ENCODE peak calls at places on chromosome 5, in six cellular contexts. X is transverse colon, I is DND-41, Y is lower leg skin, V is fibroblast of pulmonary artery, C is WERI-Rb-1. Q is an unnamed sample.

GRCh38 chr5:170630711-170631141 is 126.9 kb downstream of the KCNIP1 start:
- DNase-seq in X (no peak), I (no peak), Y (no peak), V (no peak), C (no peak), Q (no peak)

GRCh38 chr5:179344301-179345178 is 721 bp downstream of the ADAMTS2 start:
- DNase-seq in X (no peak), I (no peak), Y (no peak), V (no peak), C (no peak), Q (no peak)

GRCh38 chr5:158720316-158720715 is 379.4 kb downstream of the EBF1 start:
- DNase-seq in X (no peak), I (no peak), Y (no peak), V (no peak), C (no peak), Q (no peak)

GRCh38 chr5:168946363-168946762 is 354.6 kb downstream of the SLIT3 start:
- DNase-seq in X (no peak), I (peak; percentile 17), Y (no peak), V (peak; percentile 8), C (peak; percentile 17), Q (no peak)

GRCh38 chr5:54440456-54440893 is 15.0 kb upstream of the HSPB3 start:
- DNase-seq in X (no peak), I (peak; percentile 53), Y (no peak), V (no peak), C (no peak), Q (peak; percentile 56)

GRCh38 chr5:177469061-177469628 is 4.3 kb downstream of the DBN1 start:
- DNase-seq in X (no peak), I (no peak), Y (no peak), V (no peak), C (no peak), Q (no peak)

GRCh38 chr5:116583823-116584222 is 9.2 kb upstream of the SEMA6A start:
- DNase-seq in X (no peak), I (no peak), Y (no peak), V (no peak), C (no peak), Q (no peak)

GRCh38 chr5:135204151-135204600 is 170.1 kb upstream of the PITX1 start:
- DNase-seq in X (no peak), I (no peak), Y (no peak), V (no peak), C (no peak), Q (no peak)

GRCh38 chr5:144087576-144087975 is 82.9 kb downstream of the YIPF5 start:
- DNase-seq in X (no peak), I (no peak), Y (no peak), V (no peak), C (no peak), Q (peak; percentile 16)

GRCh38 chr5:158563774-158564390 is 535.8 kb downstream of the EBF1 start:
- DNase-seq in X (no peak), I (no peak), Y (no peak), V (no peak), C (no peak), Q (no peak)

GRCh38 chr5:173689171-173689676 is 72.8 kb upstream of the BOD1 start:
- DNase-seq in X (no peak), I (no peak), Y (no peak), V (peak; percentile 4), C (no peak), Q (no peak)

GRCh38 chr5:38765461-38765861 is 80.4 kb upstream of the OSMR start:
- DNase-seq in X (no peak), I (no peak), Y (no peak), V (peak; percentile 48), C (peak; percentile 10), Q (no peak)

GRCh38 chr5:4866817-4867216 is 273.3 kb upstream of the ADAMTS16 start:
- DNase-seq in X (no peak), I (no peak), Y (no peak), V (no peak), C (no peak), Q (no peak)

GRCh38 chr5:67085616-67086015 is 111.0 kb downstream of the CD180 start:
- DNase-seq in X (no peak), I (no peak), Y (no peak), V (no peak), C (no peak), Q (no peak)

GRCh38 chr5:146521403-146522106 is 5.6 kb upstream of the GPR151 start:
- DNase-seq in X (no peak), I (no peak), Y (no peak), V (no peak), C (no peak), Q (no peak)

GRCh38 chr5:71762826-71763225 is 43.8 kb downstream of the CARTPT start:
- DNase-seq in X (no peak), I (no peak), Y (no peak), V (no peak), C (no peak), Q (no peak)

GRCh38 chr5:71752441-71753190 is 33.5 kb downstream of the CARTPT start:
- DNase-seq in X (no peak), I (no peak), Y (no peak), V (no peak), C (no peak), Q (no peak)

DNA sequence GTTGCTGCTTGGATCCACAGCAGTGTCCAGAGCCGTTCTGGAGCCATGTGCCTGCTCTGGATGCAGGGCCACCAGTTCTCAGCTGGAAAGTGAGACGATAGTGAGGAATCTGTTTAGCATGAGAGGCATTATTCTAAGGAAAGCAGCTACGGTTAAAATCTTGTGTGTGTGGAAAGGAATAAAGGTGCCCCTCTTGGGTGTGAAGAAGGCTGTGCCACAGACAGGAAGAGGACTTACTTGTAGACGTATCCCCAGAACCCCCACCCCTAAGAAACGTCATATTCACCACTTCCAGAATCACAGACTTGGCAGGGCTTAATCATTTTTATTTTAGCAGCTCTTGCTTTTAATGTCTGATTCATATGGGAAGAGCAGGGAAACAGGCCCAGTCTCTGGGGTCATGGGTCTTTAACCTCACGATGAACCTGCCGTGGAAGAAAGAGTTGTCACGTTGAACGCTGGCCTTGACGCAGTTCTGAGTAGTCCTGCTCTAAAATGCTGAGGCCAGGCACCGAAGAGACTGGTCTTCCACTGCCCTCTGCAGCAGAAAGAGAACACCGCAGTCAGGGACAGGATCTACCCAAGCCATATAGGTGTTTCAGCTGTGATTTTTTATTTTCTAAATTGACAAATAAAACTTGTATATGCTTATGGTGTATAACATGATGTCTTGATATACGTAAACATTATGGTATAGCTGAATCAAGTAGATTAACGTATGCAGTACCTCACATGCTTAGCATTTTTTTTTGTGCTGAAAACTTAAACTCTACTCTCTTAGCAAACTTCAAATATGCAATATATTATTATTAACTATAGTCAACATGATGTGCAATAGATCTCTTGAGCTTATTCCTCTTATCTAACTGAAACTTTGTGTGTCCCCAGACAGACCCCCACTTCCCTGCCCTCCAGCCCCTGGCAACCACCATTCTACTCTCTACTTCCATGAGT is 38.8 kb downstream of the CARTPT start:
- DNase-seq in X (peak; percentile 65), I (peak; percentile 18), Y (peak; percentile 34), V (peak; percentile 83), C (peak; percentile 75), Q (peak; percentile 76)
- H3K4me3 ChIP-seq in X (no peak overlapping the region), I (no peak overlapping the region), Y (no peak overlapping the region), V (no peak overlapping the region), C (peak overlapping the region; percentile 9), Q (no peak overlapping the region)

GRCh38 chr5:142141463-142141862 is 32.9 kb downstream of the NDFIP1 start:
- DNase-seq in X (no peak), I (no peak), Y (no peak), V (no peak), C (no peak), Q (no peak)
- TF ChIP-seq CTCF in X (no peak), I (peak; percentile 53), Y (no peak), V (no peak), C (peak; percentile 38), Q (no peak)

DNA sequence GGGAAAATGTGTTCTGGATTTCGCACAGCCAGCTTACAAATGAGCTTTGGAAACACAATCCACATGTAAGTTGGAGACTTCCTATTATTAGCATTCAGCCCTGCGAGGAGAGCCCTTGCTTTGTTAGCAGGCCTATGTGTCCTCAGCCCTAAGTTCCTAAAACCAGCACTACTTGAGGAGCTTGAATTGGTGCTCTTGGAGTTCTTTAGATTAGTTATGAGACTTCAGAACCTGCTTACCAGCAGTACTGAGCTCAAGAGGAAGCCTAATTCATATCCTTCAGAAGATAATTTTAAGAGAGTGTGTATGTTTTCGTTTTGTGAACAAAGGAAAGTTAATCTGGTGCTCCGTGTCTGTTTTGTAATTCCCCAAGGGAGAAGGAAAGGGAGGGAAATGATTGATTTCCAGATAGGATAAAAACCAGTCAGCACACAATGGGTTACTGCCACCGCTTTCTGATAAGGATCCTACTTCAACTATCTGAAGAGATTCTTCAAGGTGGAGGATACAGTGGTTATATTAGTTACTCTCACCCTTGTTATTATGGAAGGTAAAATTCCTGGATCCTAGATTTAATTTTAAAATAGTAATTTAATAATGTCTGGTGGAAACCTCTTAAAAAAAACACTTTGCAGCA is 35.2 kb downstream of the PIK3R1 start:
- DNase-seq in X (no peak), I (no peak), Y (no peak), V (no peak), C (no peak), Q (no peak)
- H3K4me3 ChIP-seq in X (no peak overlapping the region), I (no peak overlapping the region), Y (no peak overlapping the region), V (no peak overlapping the region), C (no peak overlapping the region), Q (no peak overlapping the region)

GRCh38 chr5:37002176-37002751 is 125.7 kb downstream of the NIPBL start:
- DNase-seq in X (no peak), I (no peak), Y (no peak), V (no peak), C (no peak), Q (no peak)

GRCh38 chr5:37005252-37005651 is 128.7 kb downstream of the NIPBL start:
- DNase-seq in X (no peak), I (no peak), Y (no peak), V (peak; percentile 76), C (no peak), Q (no peak)

DNA sequence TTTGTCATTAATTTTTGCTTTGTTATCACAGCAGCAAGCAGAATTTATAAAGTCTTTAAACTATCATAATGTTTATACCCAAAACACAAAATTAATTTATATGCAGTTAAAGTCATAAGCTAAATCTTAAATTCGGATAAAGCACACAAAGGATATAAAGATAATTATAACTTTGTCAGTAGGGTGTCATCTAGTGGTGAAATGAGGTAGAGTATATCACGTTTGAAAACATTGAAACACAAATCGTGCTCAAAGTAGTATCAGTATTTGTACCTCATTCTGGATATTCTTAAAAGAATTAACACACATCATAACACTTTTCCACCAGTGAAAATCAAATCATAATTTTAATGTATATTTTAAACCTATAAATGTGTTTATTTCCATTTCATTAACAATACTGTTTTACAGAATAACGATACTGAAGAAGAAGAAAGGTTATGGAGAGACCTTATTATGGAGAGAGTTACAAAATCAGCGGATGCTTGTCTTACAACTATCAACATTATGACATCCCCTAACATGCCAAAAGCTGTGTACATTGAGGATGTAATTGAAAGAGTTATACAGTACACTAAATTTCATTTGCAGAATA is 129.5 kb downstream of the NIPBL start:
- DNase-seq in X (no peak), I (no peak), Y (no peak), V (peak; percentile 61), C (no peak), Q (peak; percentile 28)
- TF ChIP-seq CTCF in X (peak; percentile 64), I (peak; percentile 66), Y (no peak), V (peak; percentile 66), C (peak; percentile 22), Q (peak; percentile 39)